ENCODE peak calls at places on chromosome 1, in nine cellular contexts. G is sigmoid colon; R is erythroblast; P is NCI-H1436; N is uterus; J is AG10803; E is stimulated activated CD4-positive, alpha-beta T cell treated with anti-CD3 and anti-CD28 coated beads, TNF-alpha, amount 100 ng/mL, for 48 hours; L is ovary; Q is EL. T is an unnamed sample.

GRCh38 chr1:201982082-201982922 is at the start of gene RNPEP:
- DNase-seq in G (peak), E (peak), L (peak), P (peak), Q (peak), N (peak), R (peak), J (peak), T (peak)

GRCh38 chr1:21703318-21703963 is 34.3 kb upstream of the RAP1GAP start:
- DNase-seq in P (no peak), G (no peak), Q (peak), L (no peak), J (peak), N (no peak), R (peak), E (no peak), T (peak)

GRCh38 chr1:78950801-78951200 is 55.7 kb downstream of the ADGRL4 start:
- DNase-seq in R (no peak), N (no peak), Q (no peak), G (no peak), E (no peak), J (no peak), L (no peak), P (no peak), T (no peak)

GRCh38 chr1:13725714-13726175 is 25.8 kb downstream of the PRDM2 start:
- DNase-seq in P (no peak), R (peak), L (no peak), Q (peak), G (no peak), J (peak), N (no peak), E (no peak), T (peak)

GRCh38 chr1:66505671-66506392 is 28.1 kb upstream of the SGIP1 start:
- DNase-seq in J (peak), R (no peak), N (no peak), G (no peak), L (no peak), E (no peak), Q (peak), P (no peak), T (peak)

GRCh38 chr1:224433041-224433670 is 1.4 kb downstream of the WDR26 start:
- DNase-seq in E (no peak), G (no peak), R (peak), Q (peak), L (peak), J (peak), N (no peak), P (peak), T (peak)

GRCh38 chr1:53293123-53293522 is 34.7 kb downstream of the LRP8 start:
- DNase-seq in E (no peak), R (no peak), P (no peak), Q (peak), L (no peak), J (peak), N (peak), G (no peak), T (peak)

GRCh38 chr1:73832276-73832825 is 365.6 kb downstream of the LRRIQ3 start:
- DNase-seq in N (no peak), L (no peak), R (no peak), Q (no peak), J (peak), E (no peak), P (no peak), G (no peak), T (no peak)

GRCh38 chr1:94022471-94023189 is 98.3 kb downstream of the ABCA4 start:
- DNase-seq in N (no peak), J (peak), L (no peak), G (no peak), E (no peak), P (no peak), Q (peak), R (no peak), T (peak)

GRCh38 chr1:51290489-51290847 is 39.9 kb downstream of the TTC39A start:
- DNase-seq in N (no peak), P (no peak), Q (no peak), J (no peak), L (no peak), G (no peak), R (no peak), E (no peak), T (no peak)

T was measured in dermis blood vessel endothelial cell.